ENCODE peak calls at places on chromosomes 3 and 15, in ten cellular contexts. J, Y, H, Z, U, I, G, F, N and V are unnamed samples.

GRCh38 chr3:170414202-170414663 is 4.4 kb upstream of the CLDN11 start:
- DNase-seq in J (peak), Y (peak), H (peak), Z (peak), U (no peak), I (no peak), G (peak), F (peak), N (peak), V (peak)

GRCh38 chr15:53644681-53645080 is 114.8 kb downstream of the WDR72 start:
- DNase-seq in J (no peak), Y (no peak), H (no peak), Z (no peak), U (no peak), I (no peak), G (no peak), F (no peak), N (no peak), V (no peak)

GRCh38 chr3:139934557-139935070 is 371 bp upstream of the CLSTN2 start:
- DNase-seq in J (peak), Y (peak), H (no peak), Z (peak), U (peak), I (peak), G (peak), F (no peak), N (no peak), V (peak)

GRCh38 chr3:5972586-5972985 is 785.1 kb downstream of the EDEM1 start:
- DNase-seq in J (no peak), Y (no peak), H (no peak), Z (no peak), U (no peak), I (no peak), G (no peak), F (no peak), N (no peak), V (no peak)

GRCh38 chr3:183895296-183895695 is 10.6 kb upstream of the PARL start:
- DNase-seq in J (peak), Y (peak), H (peak), Z (peak), U (no peak), I (peak), G (peak), F (no peak), N (peak), V (peak)

GRCh38 chr3:17432237-17432636 is 310.2 kb downstream of the TBC1D5 start:
- DNase-seq in J (no peak), Y (peak), H (no peak), Z (no peak), U (no peak), I (no peak), G (no peak), F (no peak), N (no peak), V (no peak)

GRCh38 chr3:188294113-188294512 is 140.2 kb downstream of the LPP start:
- DNase-seq in J (no peak), Y (no peak), H (no peak), Z (no peak), U (no peak), I (no peak), G (no peak), F (no peak), N (no peak), V (no peak)

GRCh38 chr15:57692709-57693108 is 13.8 kb upstream of the POLR2M start:
- DNase-seq in J (no peak), Y (peak), H (no peak), Z (no peak), U (no peak), I (no peak), G (no peak), F (no peak), N (no peak), V (peak)

GRCh38 chr3:196108075-196108743 is 26.3 kb upstream of the TFRC start:
- DNase-seq in J (no peak), Y (no peak), H (no peak), Z (no peak), U (no peak), I (no peak), G (no peak), F (no peak), N (peak), V (no peak)

GRCh38 chr3:15102833-15103232 is 3.9 kb upstream of the RBSN start:
- DNase-seq in J (no peak), Y (no peak), H (no peak), Z (no peak), U (no peak), I (no peak), G (no peak), F (no peak), N (no peak), V (no peak)

GRCh38 chr15:88618686-88619085 is 2.5 kb upstream of the AEN start:
- DNase-seq in J (no peak), Y (no peak), H (no peak), Z (no peak), U (no peak), I (no peak), G (no peak), F (no peak), N (no peak), V (no peak)

GRCh38 chr3:87491843-87492242 is 215.5 kb upstream of the POU1F1 start:
- DNase-seq in J (no peak), Y (no peak), H (no peak), Z (no peak), U (no peak), I (no peak), G (no peak), F (no peak), N (no peak), V (no peak)

GRCh38 chr3:171199473-171199829 is 172.9 kb upstream of the SLC2A2 start:
- DNase-seq in J (no peak), Y (no peak), H (no peak), Z (no peak), U (no peak), I (no peak), G (peak), F (no peak), N (no peak), V (no peak)

GRCh38 chr3:37924453-37924852 is 62.8 kb downstream of the CTDSPL start:
- DNase-seq in J (no peak), Y (no peak), H (no peak), Z (no peak), U (no peak), I (no peak), G (no peak), F (no peak), N (no peak), V (no peak)

GRCh38 chr3:155766206-155766605 is 21.3 kb upstream of the PLCH1 start:
- DNase-seq in J (peak), Y (peak), H (no peak), Z (no peak), U (no peak), I (no peak), G (no peak), F (no peak), N (no peak), V (no peak)

GRCh38 chr15:96107922-96108321 is 222.6 kb upstream of the NR2F2 start:
- DNase-seq in J (no peak), Y (peak), H (no peak), Z (no peak), U (no peak), I (no peak), G (no peak), F (no peak), N (no peak), V (no peak)

GRCh38 chr15:95371664-95372063 is 958.8 kb upstream of the NR2F2 start:
- DNase-seq in J (no peak), Y (peak), H (peak), Z (no peak), U (no peak), I (no peak), G (no peak), F (no peak), N (peak), V (no peak)